ENCODE peak calls at places on chromosomes 3 and 15, in six cellular contexts. T, X, W, H, M and L are unnamed samples.

GRCh38 chr3:50487181-50487580 is 16.3 kb downstream of the CACNA2D2 start:
- DNase-seq in T (no peak), X (no peak), W (no peak), H (no peak), M (no peak), L (no peak)

GRCh38 chr15:68560501-68561113 is 18.2 kb upstream of the CORO2B start:
- DNase-seq in T (no peak), X (no peak), W (no peak), H (no peak), M (peak; percentile 31), L (no peak)

GRCh38 chr3:125325746-125326145 is 49.4 kb downstream of the ZNF148 start:
- DNase-seq in T (no peak), X (no peak), W (no peak), H (no peak), M (no peak), L (no peak)

GRCh38 chr15:42490246-42490742 is 647 bp downstream of the ZNF106 start:
- DNase-seq in T (no peak), X (no peak), W (no peak), H (no peak), M (no peak), L (no peak)

GRCh38 chr3:57917611-57918010 is 90.6 kb upstream of the FLNB start:
- DNase-seq in T (no peak), X (peak; percentile 31), W (peak; percentile 24), H (no peak), M (no peak), L (no peak)

GRCh38 chr3:8596706-8597514 is 47.7 kb downstream of the SSUH2 start:
- DNase-seq in T (no peak), X (no peak), W (no peak), H (no peak), M (no peak), L (no peak)

GRCh38 chr15:74317820-74318375 is 49.5 kb downstream of the CYP11A1 start:
- DNase-seq in T (peak; percentile 91), X (peak; percentile 94), W (peak; percentile 88), H (no peak), M (no peak), L (peak; percentile 77)

GRCh38 chr3:105354429-105354828 is 12.3 kb upstream of the ALCAM start:
- DNase-seq in T (no peak), X (peak; percentile 34), W (no peak), H (peak; percentile 18), M (no peak), L (no peak)

GRCh38 chr3:151330899-151331298 is 1.6 kb upstream of the P2RY13 start:
- DNase-seq in T (no peak), X (peak; percentile 15), W (no peak), H (no peak), M (no peak), L (no peak)

GRCh38 chr3:185605566-185605965 is 19.5 kb downstream of the SENP2 start:
- DNase-seq in T (no peak), X (no peak), W (no peak), H (no peak), M (no peak), L (no peak)

GRCh38 chr3:105351821-105352220 is 14.9 kb upstream of the ALCAM start:
- DNase-seq in T (no peak), X (peak; percentile 82), W (peak; percentile 79), H (no peak), M (no peak), L (no peak)

GRCh38 chr15:88605507-88606436 is 15.4 kb upstream of the AEN start:
- DNase-seq in T (peak; percentile 66), X (peak; percentile 60), W (no peak), H (peak; percentile 93), M (no peak), L (no peak)

GRCh38 chr15:37789392-37789776 is 145.1 kb upstream of the TMCO5A start:
- DNase-seq in T (no peak), X (no peak), W (no peak), H (no peak), M (no peak), L (no peak)
- H3K4me3 ChIP-seq in T (no peak overlapping the region), X (no peak overlapping the region), W (no peak overlapping the region), H (no peak overlapping the region), M (no peak overlapping the region), L (no peak overlapping the region)

DNA sequence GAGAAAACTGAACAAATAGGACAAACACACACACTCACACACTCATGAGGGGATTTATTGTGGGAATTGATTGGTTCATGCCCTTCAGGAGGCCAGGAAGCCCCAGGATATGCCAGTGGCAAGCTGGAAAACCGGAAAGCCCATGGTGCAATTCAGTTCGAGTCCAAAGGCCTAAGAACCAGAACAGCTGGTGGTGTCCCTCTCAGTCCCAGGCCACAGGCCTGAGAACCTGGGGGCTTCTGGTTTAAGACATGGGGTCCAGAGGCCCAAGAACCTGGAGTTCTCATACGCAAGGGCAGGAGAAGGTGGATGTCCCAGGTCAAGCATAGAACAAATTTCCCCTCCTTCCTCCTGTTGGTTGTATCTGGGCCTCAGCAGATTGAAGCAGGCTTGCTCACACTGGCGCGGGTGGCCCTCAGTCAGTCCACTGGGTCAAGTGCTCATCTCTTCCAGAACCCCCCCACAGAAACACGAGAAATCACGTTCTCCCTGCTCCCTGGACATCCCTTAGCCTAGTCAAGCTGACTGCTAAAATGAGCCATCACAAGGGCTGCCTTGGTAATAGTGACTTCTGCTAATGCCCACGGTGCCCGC is 50.1 kb upstream of the RPL32 start:
- DNase-seq in T (no peak), X (no peak), W (no peak), H (no peak), M (no peak), L (no peak)
- H3K4me3 ChIP-seq in T (no peak overlapping the region), X (peak overlapping the region; percentile 56), W (no peak overlapping the region), H (no peak overlapping the region), M (no peak overlapping the region), L (peak overlapping the region; percentile 25)

GRCh38 chr3:13550791-13551360 is 2.0 kb downstream of the FBLN2 start:
- DNase-seq in T (no peak), X (no peak), W (no peak), H (no peak), M (no peak), L (no peak)
- H3K4me3 ChIP-seq in T (no peak overlapping the region), X (peak overlapping the region; percentile 70), W (no peak overlapping the region), H (no peak overlapping the region), M (no peak overlapping the region), L (no peak overlapping the region)

GRCh38 chr3:171021377-171021776 is 5.1 kb downstream of the SLC2A2 start:
- DNase-seq in T (no peak), X (no peak), W (no peak), H (no peak), M (no peak), L (no peak)

GRCh38 chr3:171026584-171027293 is at the start of gene SLC2A2:
- DNase-seq in T (no peak), X (no peak), W (no peak), H (no peak), M (no peak), L (no peak)

GRCh38 chr3:171018151-171018935 is 8.2 kb downstream of the SLC2A2 start:
- DNase-seq in T (no peak), X (peak; percentile 6), W (no peak), H (peak; percentile 25), M (no peak), L (no peak)

GRCh38 chr3:171028025-171028778 is 1.7 kb upstream of the SLC2A2 start:
- DNase-seq in T (peak; percentile 78), X (peak; percentile 90), W (peak; percentile 91), H (peak; percentile 65), M (peak; percentile 72), L (peak; percentile 66)

GRCh38 chr3:171023566-171023965 is 3.0 kb downstream of the SLC2A2 start:
- DNase-seq in T (no peak), X (no peak), W (no peak), H (no peak), M (no peak), L (no peak)
- H3K4me3 ChIP-seq in T (no peak overlapping the region), X (no peak overlapping the region), W (no peak overlapping the region), H (no peak overlapping the region), M (no peak overlapping the region), L (no peak overlapping the region)

GRCh38 chr15:101650145-101650544 is 2.0 kb downstream of the TM2D3 start:
- DNase-seq in T (no peak), X (no peak), W (no peak), H (no peak), M (no peak), L (no peak)
- H3K4me3 ChIP-seq in T (no peak overlapping the region), X (peak overlapping the region; percentile 96), W (no peak overlapping the region), H (no peak overlapping the region), M (no peak overlapping the region), L (no peak overlapping the region)

GRCh38 chr3:38039899-38040261 is 872 bp downstream of the DLEC1 start:
- DNase-seq in T (no peak), X (peak; percentile 33), W (peak; percentile 45), H (no peak), M (peak; percentile 81), L (no peak)
- H3K4me3 ChIP-seq in T (peak overlapping the region; percentile 42), X (no peak overlapping the region), W (no peak overlapping the region), H (no peak overlapping the region), M (peak overlapping the region; percentile 52), L (peak overlapping the region; percentile 49)

GRCh38 chr15:51379390-51379789 is 37.9 kb downstream of the GLDN start:
- DNase-seq in T (no peak), X (no peak), W (no peak), H (no peak), M (no peak), L (no peak)
- H3K4me3 ChIP-seq in T (no peak overlapping the region), X (no peak overlapping the region), W (no peak overlapping the region), H (no peak overlapping the region), M (no peak overlapping the region), L (no peak overlapping the region)

GRCh38 chr15:31306036-31306425 is 20.6 kb upstream of the KLF13 start:
- DNase-seq in T (no peak), X (no peak), W (no peak), H (no peak), M (peak; percentile 40), L (no peak)

GRCh38 chr15:31306426-31307269 is 20.0 kb upstream of the KLF13 start:
- DNase-seq in T (no peak), X (no peak), W (no peak), H (no peak), M (peak; percentile 61), L (no peak)

GRCh38 chr15:31309893-31310606 is 16.6 kb upstream of the KLF13 start:
- DNase-seq in T (no peak), X (no peak), W (no peak), H (no peak), M (no peak), L (no peak)

GRCh38 chr15:31307270-31308184 is 19.1 kb upstream of the KLF13 start:
- DNase-seq in T (no peak), X (no peak), W (no peak), H (no peak), M (no peak), L (no peak)

DNA sequence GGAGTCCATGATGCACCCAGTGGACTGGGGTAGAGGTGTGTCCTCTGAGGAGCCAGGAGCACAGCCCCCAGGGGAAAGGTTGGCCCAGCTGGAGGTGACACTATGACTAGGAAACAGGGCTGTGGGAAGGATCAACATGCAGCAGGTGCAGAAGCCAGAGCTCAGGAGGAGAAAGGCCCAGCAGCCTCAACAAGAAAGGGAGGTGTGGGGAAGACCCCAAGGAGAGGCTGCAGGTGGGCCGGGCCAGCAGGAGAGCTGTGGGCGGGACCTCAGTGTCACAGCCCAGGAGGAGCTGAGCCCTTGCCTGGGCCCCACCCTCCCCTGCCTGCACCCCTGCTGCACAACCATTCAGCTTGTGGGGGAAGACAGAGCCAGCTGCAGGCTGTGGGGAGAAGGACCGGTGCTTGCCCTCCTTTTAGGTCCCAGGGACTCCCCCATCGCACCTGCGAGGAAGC is 18.4 kb upstream of the KLF13 start:
- DNase-seq in T (no peak), X (no peak), W (no peak), H (no peak), M (no peak), L (no peak)
- H3K4me3 ChIP-seq in T (no peak overlapping the region), X (no peak overlapping the region), W (no peak overlapping the region), H (no peak overlapping the region), M (no peak overlapping the region), L (no peak overlapping the region)